ENCODE peak calls at places on chromosome X, in six cellular contexts. X is GM12865, G is HCT116, O is bronchial epithelial cell, W is fibroblast of pulmonary artery, P is colonic mucosa. S is an unnamed sample.

GRCh38 chrX:54721424-54721823 is 76.6 kb downstream of the ITIH6 start:
- DNase-seq in O (peak), X (no peak), P (no peak), W (no peak), G (peak), S (no peak)

GRCh38 chrX:47499291-47499690 is 16.3 kb upstream of the ZNF41 start:
- DNase-seq in P (no peak), X (no peak), O (no peak), G (no peak), W (no peak), S (no peak)

GRCh38 chrX:40152706-40153334 is 55.1 kb upstream of the BCOR start:
- DNase-seq in P (peak), G (no peak), O (no peak), X (no peak), W (no peak), S (no peak)

GRCh38 chrX:150907474-150907873 is 9.0 kb upstream of the CD99L2 start:
- DNase-seq in G (no peak), P (no peak), W (no peak), X (no peak), O (no peak), S (no peak)

GRCh38 chrX:31213941-31214340 is 142.1 kb upstream of the FTHL17 start:
- DNase-seq in W (peak), X (peak), G (no peak), O (peak), P (no peak), S (no peak)

GRCh38 chrX:290476-291166 is 9.4 kb downstream of the PLCXD1 start:
- DNase-seq in P (peak), W (no peak), G (no peak), X (no peak), O (no peak), S (no peak)

GRCh38 chrX:119189586-119189985 is 46.5 kb upstream of the PGRMC1 start:
- DNase-seq in X (no peak), P (no peak), W (peak), O (no peak), G (no peak), S (no peak)

GRCh38 chrX:53882331-53882730 is 161.9 kb downstream of the PHF8 start:
- DNase-seq in W (peak), X (no peak), G (no peak), O (peak), P (no peak), S (peak)

GRCh38 chrX:25191403-25191802 is 175.6 kb upstream of the ARX start:
- DNase-seq in G (no peak), X (no peak), P (no peak), O (no peak), W (no peak), S (no peak)

GRCh38 chrX:110108381-110108796 is 105.5 kb downstream of the TMEM164 start:
- DNase-seq in O (no peak), G (no peak), W (peak), P (no peak), X (no peak), S (no peak)

DNA sequence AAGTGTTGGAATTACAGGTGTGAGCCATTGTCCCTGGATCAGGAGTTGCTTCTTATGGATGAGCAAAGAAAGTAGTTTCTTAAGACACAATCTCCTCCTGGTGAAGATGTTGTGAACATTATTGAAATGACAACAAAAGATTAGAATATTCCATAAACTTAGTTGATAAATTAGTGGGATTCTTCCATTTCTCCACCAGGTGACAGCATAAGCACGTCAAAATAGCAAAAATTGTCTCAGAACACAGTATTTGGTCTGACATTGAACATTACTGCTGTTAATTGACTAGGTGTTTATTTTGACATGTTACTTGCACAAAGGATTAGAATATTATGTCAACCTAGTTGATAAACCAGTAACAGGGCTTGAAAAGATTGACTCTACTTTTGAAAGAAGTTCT is 21.6 kb downstream of the CLDN34 start:
- DNase-seq in P (no peak), G (no peak), O (peak), W (peak), X (peak), S (no peak)
- TF ChIP-seq CTCF in P (no peak), G (peak), O (peak), W (peak), X (peak), S (peak)

DNA sequence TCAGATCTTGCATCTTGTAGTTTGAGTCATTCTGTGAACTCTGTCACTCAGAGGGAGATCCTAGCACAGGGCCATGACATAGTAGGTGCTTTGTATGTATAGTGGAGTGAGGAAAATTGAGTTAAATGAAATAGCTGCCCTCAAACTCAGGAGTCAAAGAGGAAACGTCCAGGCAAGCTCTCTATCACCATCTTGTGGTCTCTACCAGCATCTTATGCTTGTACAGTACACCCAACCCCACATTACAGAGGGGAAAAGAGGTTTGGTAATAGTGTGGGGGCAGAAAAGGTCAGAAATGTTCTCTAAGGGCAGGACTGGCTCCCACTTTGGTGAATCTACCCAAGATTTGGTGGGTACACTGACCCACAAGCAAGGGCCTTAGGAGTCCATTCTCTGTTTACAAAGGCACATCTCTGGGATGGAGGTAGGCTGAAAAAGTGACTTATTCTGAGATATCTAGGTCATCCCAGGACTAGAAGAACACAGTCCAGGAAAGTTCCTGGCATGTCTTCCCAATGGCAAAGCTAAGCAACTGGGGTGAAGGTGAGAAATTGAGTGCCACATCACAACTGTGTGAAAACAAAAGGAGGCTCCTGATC is 131.8 kb downstream of the OR13H1 start:
- DNase-seq in X (peak), G (peak), P (no peak), W (peak), O (peak), S (no peak)
- TF ChIP-seq CTCF in X (peak), G (peak), P (peak), W (peak), O (peak), S (peak)

DNA sequence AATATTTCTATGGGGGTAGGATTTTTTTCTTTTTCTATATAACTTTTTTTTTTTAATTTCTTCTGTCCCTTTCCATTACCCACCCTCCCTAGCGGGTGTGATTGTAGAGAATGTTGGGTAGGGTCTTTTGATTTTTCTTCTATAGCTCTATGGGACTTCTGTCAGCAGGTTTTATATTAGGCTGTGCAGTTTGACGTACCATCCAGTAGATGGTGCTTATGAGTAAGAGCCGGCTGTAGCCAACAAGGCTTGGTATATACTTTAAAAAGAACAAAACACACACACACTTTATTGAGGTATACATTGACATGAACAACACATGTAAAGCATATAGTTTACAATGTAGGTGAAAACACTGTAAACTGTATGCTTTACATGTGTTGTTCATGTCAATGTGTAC is 247.9 kb upstream of the POF1B start:
- DNase-seq in G (no peak), O (peak), X (peak), P (no peak), W (no peak), S (no peak)
- TF ChIP-seq CTCF in G (peak), O (peak), X (peak), P (peak), W (no peak), S (peak)

GRCh38 chrX:15382809-15383208 is 1.4 kb downstream of the VEGFD start:
- DNase-seq in P (no peak), G (no peak), O (no peak), W (no peak), X (no peak), S (no peak)
- TF ChIP-seq CTCF in P (no peak), G (no peak), O (no peak), W (no peak), X (no peak), S (no peak)

GRCh38 chrX:124018031-124018430 is 56.5 kb downstream of the STAG2 start:
- DNase-seq in W (peak), P (no peak), O (no peak), G (no peak), X (no peak), S (no peak)
- TF ChIP-seq CTCF in W (no peak), P (no peak), O (no peak), G (no peak), X (no peak), S (no peak)

GRCh38 chrX:48540480-48540879 is 966 bp downstream of the TBC1D25 start:
- DNase-seq in W (no peak), G (no peak), P (no peak), O (no peak), X (no peak), S (no peak)

GRCh38 chrX:48540015-48540350 is 469 bp downstream of the TBC1D25 start:
- DNase-seq in G (peak), P (peak), X (peak), W (peak), O (peak), S (no peak)

GRCh38 chrX:48541140-48541814 is 1.8 kb downstream of the TBC1D25 start:
- DNase-seq in X (peak), G (no peak), P (no peak), W (no peak), O (no peak), S (no peak)

GRCh38 chrX:48538641-48539344 is 721 bp upstream of the TBC1D25 start:
- DNase-seq in X (no peak), P (no peak), O (no peak), W (no peak), G (no peak), S (no peak)

GRCh38 chrX:48539345-48540014 is at the start of gene TBC1D25:
- DNase-seq in W (peak), G (peak), O (peak), X (peak), P (peak), S (peak)
- TF ChIP-seq CTCF in W (peak), G (peak), O (peak), X (peak), P (peak), S (no peak)

GRCh38 chrX:3548743-3549441 is 164.6 kb downstream of the PRKX start:
- DNase-seq in P (no peak), X (no peak), O (peak), W (peak), G (peak), S (peak)
- TF ChIP-seq CTCF in P (no peak), X (no peak), O (peak), W (peak), G (no peak), S (peak)

GRCh38 chrX:112820364-112821308 is 20.0 kb downstream of the AMOT start:
- DNase-seq in W (no peak), X (no peak), G (no peak), O (peak), P (peak), S (no peak)

GRCh38 chrX:112819013-112819635 is 21.5 kb downstream of the AMOT start:
- DNase-seq in G (no peak), O (peak), P (no peak), X (no peak), W (peak), S (peak)

GRCh38 chrX:112819813-112820212 is 20.8 kb downstream of the AMOT start:
- DNase-seq in O (no peak), X (no peak), G (no peak), W (no peak), P (no peak), S (no peak)

GRCh38 chrX:112826020-112826419 is 14.6 kb downstream of the AMOT start:
- DNase-seq in W (no peak), X (no peak), O (no peak), G (no peak), P (no peak), S (peak)

GRCh38 chrX:112822892-112823291 is 17.7 kb downstream of the AMOT start:
- DNase-seq in G (no peak), O (no peak), X (no peak), W (no peak), P (no peak), S (no peak)
- TF ChIP-seq CTCF in G (no peak), O (no peak), X (no peak), W (no peak), P (no peak), S (no peak)

DNA sequence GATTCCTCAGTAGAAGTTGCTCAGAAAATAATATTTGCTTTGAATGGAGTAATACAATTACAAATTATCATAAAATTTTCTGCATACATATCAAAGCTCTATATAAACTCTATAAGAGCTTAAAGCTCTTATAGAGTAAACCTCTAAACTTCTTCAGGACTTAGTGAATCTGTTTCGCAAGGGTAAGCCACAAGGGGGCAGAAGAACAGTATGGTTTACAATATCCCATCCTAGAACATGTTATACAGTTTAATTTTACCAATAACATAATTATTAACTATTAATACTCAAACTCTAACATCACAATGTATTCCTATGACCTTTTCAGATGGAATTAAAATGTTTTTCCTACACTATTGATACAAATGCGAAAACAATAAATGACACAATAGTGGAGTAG is 33.8 kb upstream of the SPANXN1 start:
- DNase-seq in O (peak), W (no peak), G (no peak), X (peak), P (no peak), S (no peak)
- TF ChIP-seq CTCF in O (no peak), W (peak), G (peak), X (no peak), P (peak), S (peak)

DNA sequence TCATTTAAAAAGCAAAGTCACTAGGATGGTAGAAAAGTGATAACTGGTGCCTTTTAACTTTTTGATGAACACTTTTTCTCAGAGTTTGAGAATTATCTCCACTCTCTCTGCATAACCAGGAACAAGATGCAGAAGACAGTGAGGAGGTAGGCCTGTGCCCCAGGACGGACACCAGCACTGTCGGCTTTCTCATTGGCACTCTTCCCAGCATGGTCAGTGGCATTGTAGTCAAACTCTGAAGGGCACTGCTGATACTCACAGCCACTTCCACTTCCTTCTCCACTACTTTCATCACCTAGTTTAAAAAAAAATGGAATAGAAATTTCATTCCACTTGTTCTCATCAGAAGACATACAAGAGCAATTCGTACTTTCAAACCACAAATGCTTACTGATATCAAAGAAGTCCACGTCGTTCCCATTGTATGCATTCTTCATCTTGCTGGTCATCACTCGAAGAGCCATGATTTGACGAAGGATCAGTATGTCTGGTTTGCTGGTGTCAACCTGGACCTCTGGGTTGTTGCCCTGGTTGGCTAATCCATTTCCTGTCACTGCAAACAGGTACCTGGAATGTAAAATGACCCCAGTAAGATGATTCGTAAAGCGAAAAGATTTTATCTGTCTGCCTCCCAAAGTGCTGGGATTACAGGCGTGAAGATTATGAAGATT is 84.8 kb upstream of the TFDP3 start:
- DNase-seq in G (no peak), X (no peak), P (no peak), O (no peak), W (no peak), S (peak)
- TF ChIP-seq CTCF in G (no peak), X (no peak), P (no peak), O (no peak), W (no peak), S (no peak)

S was measured in astrocyte.